ENCODE peak calls at places on chromosomes 5 and 9, in four cellular contexts. One of them, this sample, is unnamed.

GRCh38 chr5:136364307-136364706 is 1.0 kb downstream of the TRPC7 start:
- DNase-seq in H1: no peak
- DNase-seq in SJSA1: no peak
- DNase-seq in substantia nigra: no peak
- DNase-seq in this sample: no peak

GRCh38 chr5:179768326-179769085 is 25.3 kb upstream of the LTC4S start:
- DNase-seq in H1: no peak
- DNase-seq in SJSA1: no peak
- DNase-seq in substantia nigra: no peak
- DNase-seq in this sample: no peak

GRCh38 chr9:130935660-130936271 is 3.3 kb downstream of the FIBCD1 start:
- DNase-seq in H1: no peak
- DNase-seq in SJSA1: no peak
- DNase-seq in substantia nigra: no peak
- DNase-seq in this sample: no peak

GRCh38 chr5:127358782-127359181 is 68.2 kb downstream of the MEGF10 start:
- DNase-seq in H1: no peak
- DNase-seq in SJSA1: no peak
- DNase-seq in substantia nigra: no peak
- DNase-seq in this sample: no peak

GRCh38 chr5:138180183-138180782 is 1.4 kb downstream of the KIF20A start:
- DNase-seq in H1: no peak
- DNase-seq in SJSA1: peak
- DNase-seq in substantia nigra: no peak
- DNase-seq in this sample: no peak

GRCh38 chr9:120874861-120875565 is 2.0 kb downstream of the PHF19 start:
- DNase-seq in H1: no peak
- DNase-seq in SJSA1: no peak
- DNase-seq in substantia nigra: no peak
- DNase-seq in this sample: no peak

GRCh38 chr5:164650427-164650826 is 1145.0 kb downstream of the MAT2B start:
- DNase-seq in H1: no peak
- DNase-seq in SJSA1: no peak
- DNase-seq in substantia nigra: no peak
- DNase-seq in this sample: no peak

GRCh38 chr5:53362521-53362941 is 117.9 kb upstream of the FST start:
- DNase-seq in H1: no peak
- DNase-seq in SJSA1: peak
- DNase-seq in substantia nigra: no peak
- DNase-seq in this sample: no peak

GRCh38 chr5:32387841-32388240 is 56.7 kb downstream of the ZFR start:
- DNase-seq in H1: no peak
- DNase-seq in SJSA1: no peak
- DNase-seq in substantia nigra: no peak
- DNase-seq in this sample: no peak
- H3K27ac ChIP-seq in H1: no peak
- H3K27ac ChIP-seq in SJSA1: peak
- H3K27ac ChIP-seq in substantia nigra: peak
- H3K27ac ChIP-seq in this sample: no peak

GRCh38 chr5:14490309-14490711 is 91.3 kb upstream of the OTULINL start:
- DNase-seq in H1: no peak
- DNase-seq in SJSA1: no peak
- DNase-seq in substantia nigra: no peak
- DNase-seq in this sample: no peak

GRCh38 chr5:14491505-14491904 is 90.1 kb upstream of the OTULINL start:
- DNase-seq in H1: no peak
- DNase-seq in SJSA1: no peak
- DNase-seq in substantia nigra: no peak
- DNase-seq in this sample: no peak

GRCh38 chr5:14492341-14492964 is 89.1 kb upstream of the OTULINL start:
- DNase-seq in H1: no peak
- DNase-seq in SJSA1: no peak
- DNase-seq in substantia nigra: no peak
- DNase-seq in this sample: no peak

GRCh38 chr5:14489643-14490042 is 91.9 kb upstream of the OTULINL start:
- DNase-seq in H1: no peak
- DNase-seq in SJSA1: no peak
- DNase-seq in substantia nigra: no peak
- DNase-seq in this sample: no peak

GRCh38 chr5:14491015-14491414 is 90.6 kb upstream of the OTULINL start:
- DNase-seq in H1: no peak
- DNase-seq in SJSA1: no peak
- DNase-seq in substantia nigra: no peak
- DNase-seq in this sample: no peak
- H3K27ac ChIP-seq in H1: no peak
- H3K27ac ChIP-seq in SJSA1: peak
- H3K27ac ChIP-seq in substantia nigra: no peak
- H3K27ac ChIP-seq in this sample: no peak

GRCh38 chr9:129322641-129323375 is 144.7 kb upstream of the IER5L start:
- DNase-seq in H1: no peak
- DNase-seq in SJSA1: no peak
- DNase-seq in substantia nigra: no peak
- DNase-seq in this sample: peak

GRCh38 chr9:129323999-129324553 is 146.0 kb upstream of the IER5L start:
- DNase-seq in H1: no peak
- DNase-seq in SJSA1: no peak
- DNase-seq in substantia nigra: no peak
- DNase-seq in this sample: peak

GRCh38 chr9:129323376-129323998 is 145.4 kb upstream of the IER5L start:
- DNase-seq in H1: no peak
- DNase-seq in SJSA1: no peak
- DNase-seq in substantia nigra: no peak
- DNase-seq in this sample: peak

GRCh38 chr9:129326061-129327005 is 148.3 kb upstream of the IER5L start:
- DNase-seq in H1: no peak
- DNase-seq in SJSA1: no peak
- DNase-seq in substantia nigra: no peak
- DNase-seq in this sample: no peak

DNA sequence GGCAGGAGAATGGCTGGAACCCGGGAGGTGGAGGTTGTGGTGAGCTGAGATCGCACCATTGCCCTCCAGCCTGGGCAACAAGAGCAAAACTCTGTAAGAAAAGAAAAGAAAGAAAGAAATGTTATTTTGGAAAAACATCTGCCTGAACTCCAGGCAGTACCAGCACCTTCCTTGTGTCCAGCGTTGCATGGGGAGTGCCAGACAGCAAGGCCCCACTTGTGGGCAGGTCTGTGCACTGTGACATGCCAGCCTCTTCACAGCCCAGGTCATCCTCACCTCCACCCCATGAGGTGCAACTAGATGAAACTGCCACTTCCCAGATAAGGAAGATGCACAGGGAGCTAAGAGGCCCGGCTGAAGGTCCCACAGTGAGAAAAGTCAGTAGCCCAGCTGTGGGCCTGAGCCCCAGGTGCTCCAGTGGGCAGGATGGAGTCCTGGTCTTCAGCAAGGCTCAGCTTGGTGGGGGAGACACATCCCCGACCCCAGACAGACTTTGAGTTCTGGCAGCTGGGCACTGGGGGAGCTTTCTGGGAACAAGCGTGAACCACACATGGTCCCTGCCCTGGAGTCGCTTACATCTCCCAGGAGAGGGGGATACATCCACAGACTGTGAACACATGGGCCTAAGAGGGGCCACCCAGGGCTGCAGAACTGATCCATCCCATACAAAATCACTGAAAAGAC is 146.9 kb upstream of the IER5L start:
- DNase-seq in H1: no peak
- DNase-seq in SJSA1: no peak
- DNase-seq in substantia nigra: no peak
- DNase-seq in this sample: no peak
- H3K27ac ChIP-seq in H1: no peak
- H3K27ac ChIP-seq in SJSA1: no peak
- H3K27ac ChIP-seq in substantia nigra: no peak
- H3K27ac ChIP-seq in this sample: peak

GRCh38 chr5:160747963-160748362 is 104.0 kb downstream of the ATP10B start:
- DNase-seq in H1: no peak
- DNase-seq in SJSA1: no peak
- DNase-seq in substantia nigra: no peak
- DNase-seq in this sample: no peak

GRCh38 chr5:160749682-160750081 is 102.3 kb downstream of the ATP10B start:
- DNase-seq in H1: no peak
- DNase-seq in SJSA1: no peak
- DNase-seq in substantia nigra: no peak
- DNase-seq in this sample: no peak

GRCh38 chr5:160749026-160749425 is 103.0 kb downstream of the ATP10B start:
- DNase-seq in H1: no peak
- DNase-seq in SJSA1: no peak
- DNase-seq in substantia nigra: no peak
- DNase-seq in this sample: no peak

GRCh38 chr5:160747559-160747958 is 104.5 kb downstream of the ATP10B start:
- DNase-seq in H1: no peak
- DNase-seq in SJSA1: no peak
- DNase-seq in substantia nigra: no peak
- DNase-seq in this sample: no peak

GRCh38 chr5:160751297-160751696 is 100.7 kb downstream of the ATP10B start:
- DNase-seq in H1: no peak
- DNase-seq in SJSA1: no peak
- DNase-seq in substantia nigra: no peak
- DNase-seq in this sample: no peak
- H3K27ac ChIP-seq in H1: no peak
- H3K27ac ChIP-seq in SJSA1: no peak
- H3K27ac ChIP-seq in substantia nigra: no peak
- H3K27ac ChIP-seq in this sample: no peak

DNA sequence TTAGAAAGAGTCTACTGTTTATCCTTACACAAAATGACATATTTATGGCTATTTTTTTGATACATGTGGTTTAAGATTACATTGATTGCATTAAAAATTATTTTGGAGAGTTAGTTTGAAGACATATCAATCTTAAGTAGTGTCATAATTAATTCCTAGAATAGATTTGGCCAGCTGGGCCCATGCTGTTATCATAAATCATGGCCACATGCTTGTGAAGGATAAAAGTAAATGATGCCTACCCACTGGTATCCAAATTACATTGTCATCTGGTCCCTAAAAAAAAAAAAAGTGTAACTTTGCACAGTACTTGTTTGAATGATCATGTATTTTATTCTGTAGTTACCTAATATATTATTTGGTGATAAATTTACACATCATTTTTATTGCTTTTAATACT is 96.9 kb downstream of the PARP8 start:
- DNase-seq in H1: no peak
- DNase-seq in SJSA1: no peak
- DNase-seq in substantia nigra: no peak
- DNase-seq in this sample: no peak
- H3K27ac ChIP-seq in H1: no peak
- H3K27ac ChIP-seq in SJSA1: no peak
- H3K27ac ChIP-seq in substantia nigra: no peak
- H3K27ac ChIP-seq in this sample: no peak

GRCh38 chr5:140630296-140630695 is 2.7 kb downstream of the CD14 start:
- DNase-seq in H1: no peak
- DNase-seq in SJSA1: no peak
- DNase-seq in substantia nigra: no peak
- DNase-seq in this sample: no peak

GRCh38 chr5:140631831-140632365 is 1.1 kb downstream of the CD14 start:
- DNase-seq in H1: no peak
- DNase-seq in SJSA1: no peak
- DNase-seq in substantia nigra: no peak
- DNase-seq in this sample: no peak

GRCh38 chr5:140633081-140633471 is at the start of gene CD14:
- DNase-seq in H1: no peak
- DNase-seq in SJSA1: peak
- DNase-seq in substantia nigra: no peak
- DNase-seq in this sample: peak

GRCh38 chr5:140632366-140633080 is 452 bp downstream of the CD14 start:
- DNase-seq in H1: no peak
- DNase-seq in SJSA1: no peak
- DNase-seq in substantia nigra: no peak
- DNase-seq in this sample: peak

GRCh38 chr5:140631063-140631462 is 1.9 kb downstream of the CD14 start:
- DNase-seq in H1: no peak
- DNase-seq in SJSA1: no peak
- DNase-seq in substantia nigra: no peak
- DNase-seq in this sample: no peak
- H3K27ac ChIP-seq in H1: no peak
- H3K27ac ChIP-seq in SJSA1: no peak
- H3K27ac ChIP-seq in substantia nigra: no peak
- H3K27ac ChIP-seq in this sample: peak

DNA sequence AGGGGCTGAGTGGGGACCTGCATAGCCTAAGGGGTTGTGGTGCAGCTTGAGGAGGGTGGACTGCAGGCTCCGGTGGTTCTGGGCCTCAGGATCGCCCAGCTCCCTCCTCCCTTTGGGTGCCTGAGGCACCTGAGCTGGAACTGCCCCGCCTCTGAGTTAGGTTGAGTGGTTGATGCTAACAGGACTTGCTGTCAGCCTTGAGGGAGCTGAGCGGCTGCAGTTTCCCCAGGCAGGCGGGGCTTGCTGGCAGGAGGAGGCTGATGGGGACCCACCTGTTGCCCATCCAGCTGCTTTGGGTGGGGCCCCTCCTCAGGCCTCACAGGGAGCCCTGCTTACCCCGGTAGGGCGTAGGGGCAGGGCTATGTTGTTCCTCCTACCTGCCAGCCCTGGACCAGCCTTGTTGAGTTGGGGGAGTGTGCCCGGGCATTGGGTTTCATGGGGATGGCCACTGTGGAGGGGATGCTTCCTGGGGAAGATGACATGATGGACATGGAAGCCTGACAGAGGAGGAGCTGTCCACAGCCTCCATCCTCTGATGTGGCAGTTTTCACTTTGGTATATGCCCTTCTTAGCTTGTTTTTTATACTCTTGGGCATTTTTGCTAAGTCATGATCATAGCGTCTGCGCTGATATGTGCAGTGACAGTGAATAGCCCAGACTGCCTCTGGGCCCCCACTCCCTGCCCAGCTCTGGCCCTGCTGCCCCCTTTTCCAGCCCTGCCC is 14.3 kb downstream of the WNK2 start:
- DNase-seq in H1: no peak
- DNase-seq in SJSA1: no peak
- DNase-seq in substantia nigra: no peak
- DNase-seq in this sample: no peak
- H3K27ac ChIP-seq in H1: no peak
- H3K27ac ChIP-seq in SJSA1: no peak
- H3K27ac ChIP-seq in substantia nigra: no peak
- H3K27ac ChIP-seq in this sample: no peak